ENCODE peak calls at places on chromosomes 16 and 17, in eight cellular contexts. Q, A, P, K, Y, C, D and L are unnamed samples.

GRCh38 chr16:31502981-31503380 is 5.2 kb downstream of the RUSF1 start:
- DNase-seq in Q (no peak), A (peak), P (no peak), K (no peak), Y (no peak), C (no peak), D (no peak), L (no peak)

GRCh38 chr17:59513934-59514841 is 51.2 kb upstream of the DHX40 start:
- DNase-seq in Q (no peak), A (peak), P (no peak), K (no peak), Y (peak), C (peak), D (peak), L (no peak)

GRCh38 chr17:71828182-71828596 is 292.6 kb upstream of the SOX9 start:
- DNase-seq in Q (peak), A (peak), P (no peak), K (peak), Y (no peak), C (no peak), D (no peak), L (peak)

GRCh38 chr17:71337903-71338302 is 782.9 kb upstream of the SOX9 start:
- DNase-seq in Q (no peak), A (no peak), P (no peak), K (no peak), Y (no peak), C (no peak), D (no peak), L (no peak)

GRCh38 chr17:38469875-38470274 is 41.6 kb downstream of the ARHGAP23 start:
- DNase-seq in Q (peak), A (peak), P (no peak), K (no peak), Y (no peak), C (no peak), D (no peak), L (no peak)

GRCh38 chr17:37259030-37259735 is 116.6 kb upstream of the C17orf78 start:
- DNase-seq in Q (no peak), A (peak), P (no peak), K (no peak), Y (no peak), C (no peak), D (no peak), L (no peak)

GRCh38 chr16:27195941-27196595 is 7.3 kb upstream of the KDM8 start:
- DNase-seq in Q (no peak), A (no peak), P (peak), K (no peak), Y (no peak), C (no peak), D (no peak), L (no peak)

GRCh38 chr17:59365383-59365981 is 34.0 kb downstream of the YPEL2 start:
- DNase-seq in Q (peak), A (no peak), P (no peak), K (peak), Y (no peak), C (no peak), D (no peak), L (no peak)

GRCh38 chr17:74686761-74687160 is 26.0 kb downstream of the CD300LF start:
- DNase-seq in Q (no peak), A (no peak), P (no peak), K (no peak), Y (no peak), C (no peak), D (no peak), L (no peak)

GRCh38 chr17:58088624-58089023 is 5.4 kb downstream of the DYNLL2 start:
- DNase-seq in Q (no peak), A (no peak), P (no peak), K (no peak), Y (no peak), C (no peak), D (no peak), L (no peak)

GRCh38 chr16:69351309-69352027 is at the start of gene TMED6:
- DNase-seq in Q (no peak), A (no peak), P (no peak), K (no peak), Y (no peak), C (peak), D (peak), L (no peak)

GRCh38 chr16:10485698-10486382 is 94.6 kb downstream of the EMP2 start:
- DNase-seq in Q (no peak), A (no peak), P (no peak), K (no peak), Y (no peak), C (no peak), D (no peak), L (no peak)

GRCh38 chr16:84065536-84066132 is 23.0 kb upstream of the SLC38A8 start:
- DNase-seq in Q (peak), A (peak), P (no peak), K (peak), Y (no peak), C (peak), D (no peak), L (peak)

GRCh38 chr17:55672585-55673501 is 49.8 kb downstream of the TMEM100 start:
- DNase-seq in Q (no peak), A (peak), P (no peak), K (no peak), Y (no peak), C (no peak), D (no peak), L (no peak)

GRCh38 chr17:78267257-78268073 is 36.0 kb downstream of the TMEM235 start:
- DNase-seq in Q (peak), A (no peak), P (no peak), K (no peak), Y (no peak), C (no peak), D (no peak), L (no peak)

GRCh38 chr16:72072514-72073342 is 9.7 kb downstream of the HPR start:
- DNase-seq in Q (peak), A (no peak), P (no peak), K (no peak), Y (no peak), C (peak), D (no peak), L (peak)

GRCh38 chr17:36657763-36658490 is 56.5 kb downstream of the MRM1 start:
- DNase-seq in Q (peak), A (no peak), P (no peak), K (peak), Y (no peak), C (no peak), D (peak), L (peak)

GRCh38 chr16:53089434-53090270 is 34.9 kb downstream of the CHD9 start:
- DNase-seq in Q (no peak), A (peak), P (no peak), K (no peak), Y (no peak), C (no peak), D (no peak), L (no peak)

GRCh38 chr16:2963611-2964415 is at the start of gene KREMEN2:
- DNase-seq in Q (peak), A (no peak), P (no peak), K (peak), Y (no peak), C (peak), D (peak), L (no peak)

GRCh38 chr16:83928341-83929055 is 24.5 kb upstream of the OSGIN1 start:
- DNase-seq in Q (peak), A (peak), P (no peak), K (no peak), Y (no peak), C (no peak), D (peak), L (no peak)

GRCh38 chr17:20156196-20157077 is 147.3 kb downstream of the SPECC1 start:
- DNase-seq in Q (peak), A (peak), P (no peak), K (peak), Y (peak), C (no peak), D (no peak), L (peak)

GRCh38 chr17:48604770-48605329 is at the start of gene HOXB6:
- DNase-seq in Q (no peak), A (peak), P (no peak), K (peak), Y (no peak), C (no peak), D (peak), L (no peak)

GRCh38 chr17:19309701-19310100 is 52.8 kb downstream of the B9D1 start:
- DNase-seq in Q (peak), A (no peak), P (no peak), K (no peak), Y (no peak), C (no peak), D (no peak), L (no peak)

GRCh38 chr16:22300427-22301071 is 3.3 kb downstream of the POLR3E start:
- DNase-seq in Q (peak), A (peak), P (peak), K (peak), Y (peak), C (peak), D (no peak), L (peak)

GRCh38 chr17:55086635-55087058 is 118.1 kb downstream of the STXBP4 start:
- DNase-seq in Q (no peak), A (peak), P (no peak), K (no peak), Y (no peak), C (no peak), D (no peak), L (no peak)

GRCh38 chr17:49450735-49451134 is 36.1 kb upstream of the PHB1 start:
- DNase-seq in Q (no peak), A (peak), P (no peak), K (no peak), Y (no peak), C (no peak), D (no peak), L (no peak)

GRCh38 chr17:51336112-51336822 is 75.9 kb downstream of the UTP18 start:
- DNase-seq in Q (peak), A (no peak), P (no peak), K (no peak), Y (no peak), C (no peak), D (no peak), L (no peak)

GRCh38 chr16:69754143-69754468 is 620 bp downstream of the NOB1 start:
- DNase-seq in Q (no peak), A (no peak), P (no peak), K (no peak), Y (no peak), C (no peak), D (no peak), L (no peak)

GRCh38 chr17:43546317-43547188 is at the start of gene ETV4:
- DNase-seq in Q (peak), A (peak), P (peak), K (peak), Y (peak), C (peak), D (peak), L (peak)

GRCh38 chr17:3566551-3566950 is 8.9 kb upstream of the TRPV3 start:
- DNase-seq in Q (no peak), A (no peak), P (no peak), K (no peak), Y (no peak), C (no peak), D (no peak), L (no peak)

GRCh38 chr16:76532188-76532973 is 255.2 kb downstream of the CNTNAP4 start:
- DNase-seq in Q (no peak), A (no peak), P (no peak), K (no peak), Y (no peak), C (no peak), D (no peak), L (no peak)

GRCh38 chr16:3364774-3365427 is 9.2 kb downstream of the OR2C1 start:
- DNase-seq in Q (peak), A (peak), P (peak), K (no peak), Y (peak), C (peak), D (peak), L (no peak)

GRCh38 chr16:4700380-4700996 is 7.1 kb downstream of the NUDT16L1 start:
- DNase-seq in Q (peak), A (no peak), P (no peak), K (no peak), Y (no peak), C (no peak), D (peak), L (no peak)

GRCh38 chr17:77049440-77049839 is 91.3 kb upstream of the SEC14L1 start:
- DNase-seq in Q (no peak), A (no peak), P (no peak), K (no peak), Y (no peak), C (no peak), D (no peak), L (no peak)

GRCh38 chr16:88476817-88477397 is 23.8 kb downstream of the ZFPM1 start:
- DNase-seq in Q (no peak), A (no peak), P (no peak), K (no peak), Y (peak), C (no peak), D (no peak), L (no peak)
- TF ChIP-seq CTCF in Q (no peak), A (no peak), P (no peak), K (no peak), Y (no peak), C (no peak), D (no peak), L (no peak)

DNA sequence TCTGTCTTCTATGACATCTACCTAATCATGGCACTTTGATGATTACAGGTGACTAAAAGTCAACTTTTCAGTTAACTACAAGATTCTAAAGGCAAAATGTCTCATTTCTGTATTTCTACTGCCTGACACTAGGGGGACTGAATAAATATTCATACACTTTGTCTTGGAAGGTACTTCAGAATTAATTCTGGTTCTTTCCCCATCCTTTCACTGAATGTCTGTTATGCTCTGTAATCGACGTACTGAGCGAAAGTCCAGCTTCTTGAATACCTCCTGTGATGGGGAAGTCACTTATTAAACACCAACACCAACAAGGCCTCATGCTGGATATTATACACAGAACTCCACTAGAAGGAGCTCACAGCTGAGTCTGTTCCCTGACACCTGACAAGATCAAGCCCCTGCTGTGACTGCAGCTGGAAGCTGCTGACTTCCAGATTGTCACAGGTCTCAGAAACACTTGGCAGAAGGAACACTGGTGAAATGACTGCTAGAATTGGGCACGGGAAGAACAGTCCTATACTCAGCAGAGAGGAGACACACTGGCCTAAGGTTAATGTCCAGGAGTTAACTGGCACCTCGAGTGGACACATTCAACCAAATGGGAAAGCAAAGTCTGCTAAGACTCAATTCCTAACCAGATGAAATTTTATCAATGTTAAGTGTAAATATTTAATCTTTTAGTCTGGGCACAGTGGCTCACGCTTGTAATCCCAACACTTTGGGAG is 31.9 kb downstream of the CMC2 start:
- DNase-seq in Q (peak), A (no peak), P (no peak), K (no peak), Y (no peak), C (no peak), D (no peak), L (no peak)
- TF ChIP-seq CTCF in Q (peak), A (peak), P (peak), K (peak), Y (peak), C (no peak), D (no peak), L (peak)

GRCh38 chr17:60747069-60747808 is 69.6 kb downstream of the BCAS3 start:
- DNase-seq in Q (peak), A (no peak), P (no peak), K (no peak), Y (no peak), C (no peak), D (no peak), L (no peak)

GRCh38 chr17:60743282-60743681 is 65.6 kb downstream of the BCAS3 start:
- DNase-seq in Q (no peak), A (no peak), P (no peak), K (no peak), Y (no peak), C (no peak), D (no peak), L (no peak)

GRCh38 chr17:60743812-60744211 is 66.2 kb downstream of the BCAS3 start:
- DNase-seq in Q (no peak), A (peak), P (no peak), K (no peak), Y (no peak), C (no peak), D (no peak), L (no peak)

GRCh38 chr17:60744355-60744958 is 66.8 kb downstream of the BCAS3 start:
- DNase-seq in Q (no peak), A (peak), P (no peak), K (no peak), Y (no peak), C (no peak), D (no peak), L (no peak)

GRCh38 chr17:60745544-60745943 is 67.9 kb downstream of the BCAS3 start:
- DNase-seq in Q (no peak), A (no peak), P (no peak), K (no peak), Y (no peak), C (no peak), D (no peak), L (no peak)
- TF ChIP-seq CTCF in Q (no peak), A (no peak), P (no peak), K (no peak), Y (peak), C (no peak), D (no peak), L (no peak)

DNA sequence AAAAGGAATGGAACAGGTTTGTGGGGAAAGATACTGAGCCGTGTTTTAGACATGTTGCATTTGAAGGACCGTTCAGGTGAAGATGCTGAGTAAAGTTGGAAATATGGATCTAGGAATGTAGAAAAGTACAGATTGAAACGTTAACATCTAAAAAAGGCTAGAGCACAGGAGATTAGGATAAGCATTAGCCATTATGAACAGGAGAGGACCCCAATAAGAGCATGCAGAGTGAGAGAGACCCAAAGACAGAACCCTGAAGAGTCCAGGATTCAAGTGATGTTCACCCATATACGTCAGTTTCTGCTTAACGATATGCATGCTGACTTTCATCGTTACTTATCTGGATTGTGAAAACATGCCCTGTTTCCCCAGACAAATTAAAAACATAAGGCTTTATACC is 140.5 kb downstream of the STX8 start:
- DNase-seq in Q (no peak), A (no peak), P (no peak), K (no peak), Y (no peak), C (no peak), D (no peak), L (no peak)
- TF ChIP-seq CTCF in Q (no peak), A (no peak), P (no peak), K (no peak), Y (no peak), C (no peak), D (no peak), L (no peak)

DNA sequence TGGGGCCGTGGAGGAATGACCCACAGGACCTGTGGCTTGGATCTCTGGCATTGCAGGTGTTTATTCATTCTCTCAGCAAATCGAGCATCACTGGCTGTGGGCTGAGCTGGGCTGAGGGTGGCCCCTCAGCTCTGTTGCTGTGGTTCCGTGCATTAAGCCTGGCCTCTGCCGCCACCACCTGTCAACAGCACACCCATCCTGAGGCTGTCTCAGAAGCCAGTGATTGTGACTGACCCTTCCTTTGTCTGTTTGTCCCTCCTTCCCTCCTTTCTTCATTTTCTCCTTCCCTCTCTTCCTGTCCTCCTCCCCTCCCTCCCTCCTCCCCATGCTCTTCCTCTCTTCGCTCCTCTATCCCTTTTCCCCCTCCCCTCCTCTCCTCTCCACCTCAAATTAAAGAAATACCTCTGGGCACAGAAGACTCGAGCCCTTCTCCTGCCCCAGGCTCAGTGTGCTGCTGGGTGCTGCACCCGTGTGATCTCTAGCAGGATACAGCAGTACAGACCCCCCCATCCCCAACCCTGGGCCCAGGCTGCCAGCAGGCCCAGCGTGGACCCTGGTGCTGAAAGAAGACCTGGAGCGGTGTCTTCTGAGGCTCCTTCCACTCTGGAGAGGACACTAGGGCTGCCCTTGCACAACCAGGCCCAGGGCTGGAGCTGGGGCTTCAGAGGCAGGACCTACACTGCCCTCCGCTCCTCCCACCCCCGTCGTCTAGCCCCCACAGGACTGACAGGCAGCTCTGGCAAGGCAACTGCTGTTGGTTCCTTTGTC is 75.9 kb downstream of the PLD6 start:
- DNase-seq in Q (no peak), A (no peak), P (no peak), K (no peak), Y (peak), C (no peak), D (peak), L (no peak)
- TF ChIP-seq CTCF in Q (peak), A (no peak), P (no peak), K (no peak), Y (no peak), C (no peak), D (no peak), L (no peak)

DNA sequence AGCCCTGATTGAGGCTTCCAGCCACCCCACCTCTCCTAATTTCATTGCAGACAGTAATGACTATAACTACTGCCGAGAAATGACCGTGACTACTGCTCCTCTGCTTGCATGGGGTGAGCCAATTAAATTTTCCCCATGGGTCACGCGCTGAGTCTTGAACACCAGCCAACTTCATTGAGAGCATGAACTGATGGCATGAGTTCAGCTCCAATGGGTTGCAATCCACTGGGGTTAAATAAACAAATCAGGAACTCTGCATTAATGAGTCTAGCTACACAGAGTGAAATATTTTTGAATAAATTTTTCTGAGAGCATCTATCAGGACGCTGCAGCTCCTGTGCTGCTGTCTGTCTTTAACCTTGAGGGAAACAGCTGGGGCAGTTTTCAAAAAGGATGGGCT is 61.6 kb upstream of the CLEC3A start:
- DNase-seq in Q (no peak), A (no peak), P (no peak), K (no peak), Y (no peak), C (no peak), D (no peak), L (no peak)
- TF ChIP-seq CTCF in Q (no peak), A (no peak), P (no peak), K (no peak), Y (no peak), C (no peak), D (no peak), L (no peak)